ENCODE peak calls at places on chromosomes 6 and 20, in nine cellular contexts. P is foreskin fibroblast; R is tibial artery; E is epithelial cell of esophagus; Z is cardiac fibroblast; N is endothelial cell; A is CD8-positive, alpha-beta T cell; W is AG10803; K is uterus. B is an unnamed sample.

GRCh38 chr6:22024973-22025467 is 271.8 kb downstream of the PRL start:
- DNase-seq in P (no peak), A (no peak), R (no peak), K (no peak), E (no peak), W (no peak), Z (no peak), N (no peak), B (no peak)

GRCh38 chr6:38337819-38338465 is 301.8 kb downstream of the BTBD9 start:
- DNase-seq in N (no peak), P (peak; percentile 92), W (peak; percentile 90), K (no peak), A (no peak), E (peak; percentile 75), Z (peak; percentile 78), R (no peak), B (no peak)

GRCh38 chr6:135314543-135314942 is 133.4 kb downstream of the MYB start:
- DNase-seq in N (no peak), E (no peak), P (no peak), W (no peak), A (no peak), K (no peak), Z (no peak), R (no peak), B (no peak)

GRCh38 chr6:53290547-53291510 is 57.9 kb downstream of the ELOVL5 start:
- DNase-seq in A (no peak), W (no peak), E (no peak), P (no peak), K (no peak), Z (no peak), R (no peak), N (no peak), B (no peak)

GRCh38 chr6:90233994-90234393 is 62.6 kb downstream of the BACH2 start:
- DNase-seq in Z (no peak), E (no peak), K (no peak), R (no peak), N (no peak), A (peak; percentile 33), P (no peak), W (no peak), B (no peak)

GRCh38 chr20:6122111-6122872 is 538 bp downstream of the FERMT1 start:
- DNase-seq in A (no peak), W (peak; percentile 43), E (peak; percentile 97), N (no peak), R (no peak), Z (peak; percentile 43), K (no peak), P (peak; percentile 46), B (peak; percentile 15)

GRCh38 chr6:121694389-121695185 is 259.1 kb downstream of the GJA1 start:
- DNase-seq in N (no peak), P (peak; percentile 34), A (no peak), E (no peak), W (peak; percentile 69), R (no peak), Z (peak; percentile 58), K (no peak), B (no peak)

GRCh38 chr20:8073024-8073832 is 53.7 kb upstream of the TMX4 start:
- DNase-seq in A (no peak), W (peak; percentile 71), E (peak; percentile 77), N (no peak), P (peak; percentile 80), Z (peak; percentile 88), R (no peak), K (no peak), B (no peak)

GRCh38 chr6:132286298-132287019 is 114.8 kb downstream of the MOXD1 start:
- DNase-seq in A (no peak), E (no peak), Z (no peak), R (no peak), K (no peak), P (no peak), N (no peak), W (no peak), B (no peak)

GRCh38 chr6:117375446-117375845 is 50.3 kb downstream of the ROS1 start:
- DNase-seq in E (no peak), W (no peak), K (no peak), N (no peak), P (no peak), R (no peak), A (no peak), Z (no peak), B (no peak)

GRCh38 chr20:36175016-36175415 is 20.5 kb downstream of the EPB41L1 start:
- DNase-seq in W (peak; percentile 34), K (no peak), P (peak; percentile 73), R (no peak), A (no peak), E (no peak), Z (peak; percentile 23), N (no peak), B (no peak)

GRCh38 chr20:50992733-50993457 is 30.0 kb downstream of the KCNG1 start:
- DNase-seq in E (peak; percentile 83), N (peak; percentile 72), P (peak; percentile 67), W (peak; percentile 67), A (no peak), Z (peak; percentile 92), K (no peak), R (no peak), B (peak; percentile 65)

GRCh38 chr6:31098449-31098938 is 13.9 kb downstream of the C6orf15 start:
- DNase-seq in N (no peak), P (no peak), E (no peak), K (no peak), A (no peak), Z (no peak), R (no peak), W (no peak), B (no peak)

GRCh38 chr20:46761566-46761965 is 52.1 kb downstream of the SLC2A10 start:
- DNase-seq in Z (no peak), R (no peak), K (no peak), A (no peak), E (no peak), W (no peak), P (no peak), N (no peak), B (no peak)

GRCh38 chr20:18908109-18908508 is 94.5 kb downstream of the SCP2D1 start:
- DNase-seq in A (no peak), R (no peak), N (no peak), Z (no peak), P (no peak), K (no peak), E (no peak), W (no peak), B (no peak)

GRCh38 chr6:159831373-159831679 is 31.2 kb downstream of the PNLDC1 start:
- DNase-seq in P (no peak), E (no peak), R (peak; percentile 48), Z (no peak), A (no peak), W (no peak), N (no peak), K (no peak), B (no peak)

GRCh38 chr6:159833997-159834601 is 34.0 kb downstream of the PNLDC1 start:
- DNase-seq in A (no peak), P (no peak), K (no peak), N (no peak), E (no peak), W (no peak), Z (no peak), R (peak; percentile 64), B (peak; percentile 6)

GRCh38 chr6:159833556-159833955 is 33.5 kb downstream of the PNLDC1 start:
- DNase-seq in N (no peak), P (peak; percentile 83), Z (peak; percentile 63), E (no peak), A (no peak), K (no peak), W (peak; percentile 66), R (peak; percentile 10), B (no peak)

GRCh38 chr6:159830481-159831372 is 30.7 kb downstream of the PNLDC1 start:
- DNase-seq in E (no peak), Z (no peak), P (no peak), K (no peak), N (no peak), R (peak; percentile 48), A (no peak), W (no peak), B (no peak)

GRCh38 chr6:159832941-159833340 is 32.9 kb downstream of the PNLDC1 start:
- DNase-seq in A (no peak), K (no peak), Z (no peak), R (peak; percentile 3), E (peak; percentile 29), W (no peak), P (peak; percentile 17), N (no peak), B (no peak)
- TF ChIP-seq CTCF in A (no peak), K (no peak), Z (no peak), R (no peak), E (peak; percentile 17), W (no peak), P (no peak), N (no peak), B (no peak)

DNA sequence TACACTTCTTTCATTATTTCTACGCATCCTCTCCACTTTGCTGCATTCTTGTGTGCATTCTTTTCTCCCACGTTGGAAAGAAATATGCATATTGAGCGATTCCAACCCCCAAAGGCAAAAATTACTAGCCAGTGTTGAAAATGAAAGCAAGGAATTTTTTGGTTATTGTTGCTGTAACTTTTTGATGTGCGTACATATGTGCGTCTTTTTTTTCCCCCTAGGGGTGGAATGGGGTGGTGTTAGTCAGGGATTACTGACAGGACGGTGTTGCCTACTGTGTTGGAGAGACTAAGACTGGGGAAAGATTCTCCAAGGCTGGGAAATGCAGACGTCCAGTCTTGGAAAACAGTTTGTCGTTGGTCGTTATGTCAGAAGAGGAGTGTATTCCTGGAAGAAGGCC is 44.2 kb upstream of the ESR1 start:
- DNase-seq in N (no peak), A (no peak), E (peak; percentile 75), Z (peak; percentile 75), K (peak; percentile 56), R (no peak), P (peak; percentile 56), W (peak; percentile 67), B (no peak)
- TF ChIP-seq CTCF in N (peak; percentile 59), A (no peak), E (peak; percentile 54), Z (peak; percentile 69), K (peak; percentile 60), R (peak; percentile 24), P (no peak), W (peak; percentile 58), B (no peak)

DNA sequence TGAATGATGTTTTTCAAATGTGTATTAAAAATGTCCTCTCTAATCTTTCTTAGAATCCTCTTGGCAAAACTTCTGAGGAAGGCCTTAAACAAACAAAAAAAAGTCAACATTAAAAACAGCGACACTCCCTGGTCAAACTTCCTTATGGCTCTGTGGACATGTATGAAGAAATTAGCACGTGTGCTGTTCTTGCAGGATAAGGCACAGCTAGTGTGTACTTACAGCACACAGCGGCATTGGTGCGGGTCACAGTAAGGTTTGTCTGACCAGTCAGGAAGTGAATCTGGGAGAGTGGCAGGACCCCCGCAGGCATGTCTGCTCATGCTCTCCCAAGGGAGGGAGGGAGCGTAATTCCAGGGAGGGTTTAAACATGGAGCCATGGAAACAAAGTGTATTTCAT is 38.8 kb downstream of the SLC22A1 start:
- DNase-seq in K (no peak), R (no peak), E (peak; percentile 54), Z (peak; percentile 51), W (no peak), A (no peak), N (no peak), P (peak; percentile 58), B (no peak)
- TF ChIP-seq CTCF in K (no peak), R (no peak), E (peak; percentile 40), Z (peak; percentile 7), W (no peak), A (no peak), N (no peak), P (no peak), B (no peak)

DNA sequence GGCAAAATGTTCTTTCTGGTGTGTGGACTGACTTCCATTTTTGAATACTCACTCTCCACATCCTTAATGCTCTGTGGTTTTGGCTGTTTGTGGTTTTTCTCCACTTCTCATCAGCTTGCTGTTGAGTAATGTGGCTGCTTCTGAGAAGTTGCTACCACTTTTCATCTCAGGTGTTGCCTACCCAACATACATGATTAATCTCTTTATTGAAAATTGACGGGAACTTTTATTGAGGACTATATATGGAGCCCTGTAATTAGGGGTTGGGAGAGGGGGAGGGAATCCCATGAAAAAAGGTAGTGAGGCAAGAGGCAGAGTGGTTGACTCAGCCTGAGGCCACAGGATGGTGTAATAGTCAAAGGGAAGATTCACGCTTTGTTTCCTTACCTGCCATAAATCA is 17.6 kb downstream of the IL22RA2 start:
- DNase-seq in A (no peak), E (peak; percentile 88), N (no peak), Z (peak; percentile 75), P (peak; percentile 41), R (no peak), K (no peak), W (peak; percentile 44), B (peak; percentile 34)
- TF ChIP-seq CTCF in A (no peak), E (peak; percentile 22), N (no peak), Z (no peak), P (no peak), R (no peak), K (no peak), W (no peak), B (no peak)

B was measured in GM13976.